ENCODE peak calls at places on chromosomes 11 and 22, in seven cellular contexts. U, P, X, S, K, G and D are unnamed samples.

GRCh38 chr11:75311858-75312288 is 39.6 kb downstream of the ARRB1 start:
- DNase-seq in G (peak), S (no peak), X (no peak), U (no peak), P (peak), K (no peak), D (no peak)

GRCh38 chr11:8336356-8337114 is 72.9 kb upstream of the LMO1 start:
- DNase-seq in K (no peak), U (no peak), G (no peak), P (no peak), S (no peak), X (no peak), D (no peak)

GRCh38 chr22:26848244-26848920 is 191.0 kb downstream of the MIAT start:
- DNase-seq in S (no peak), K (no peak), U (no peak), G (no peak), P (no peak), X (peak), D (no peak)

GRCh38 chr11:7520011-7520942 is 6.5 kb downstream of the PPFIBP2 start:
- DNase-seq in P (no peak), X (no peak), G (no peak), U (no peak), S (no peak), K (no peak), D (no peak)

GRCh38 chr11:134266841-134267251 is 9.3 kb upstream of the GLB1L3 start:
- DNase-seq in K (no peak), U (no peak), X (no peak), S (no peak), P (no peak), G (no peak), D (no peak)

GRCh38 chr22:27094633-27095308 is 437.4 kb downstream of the MIAT start:
- DNase-seq in S (no peak), G (no peak), U (no peak), X (no peak), K (no peak), P (no peak), D (no peak)

GRCh38 chr11:68683952-68684384 is 376 bp upstream of the GAL start:
- DNase-seq in S (no peak), G (no peak), U (no peak), P (peak), K (no peak), X (no peak), D (no peak)

GRCh38 chr11:86396403-86396802 is 21.7 kb downstream of the CCDC81 start:
- DNase-seq in P (no peak), G (no peak), K (no peak), U (no peak), S (no peak), X (no peak), D (no peak)

GRCh38 chr11:46367244-46367915 is 14.1 kb upstream of the MDK start:
- DNase-seq in X (peak), S (peak), U (peak), K (peak), P (peak), G (peak), D (peak)

GRCh38 chr22:20973634-20974286 is 6.7 kb downstream of the AIFM3 start:
- DNase-seq in U (no peak), S (no peak), P (no peak), X (no peak), G (no peak), K (no peak), D (no peak)

GRCh38 chr22:29115682-29116313 is 43.0 kb downstream of the KREMEN1 start:
- DNase-seq in X (no peak), P (no peak), U (peak), S (no peak), K (no peak), G (no peak), D (no peak)